ENCODE peak calls at places on chromosomes 7 and 10, in eight cellular contexts. J is brain microvascular endothelial cell, C is upper lobe of right lung, G is PC-9, O is transverse colon, V is stomach, L is body of pancreas, I is pancreas. P is an unnamed sample.
A peak's percentile ranks its signal among the peaks of the same experiment; 100 is the strongest.

GRCh38 chr7:135923700-135924261 is 53.4 kb downstream of the MTPN start:
- DNase-seq in C (no peak), O (no peak), V (no peak), J (peak; percentile 99), G (peak; percentile 83), I (no peak), L (no peak), P (no peak)

GRCh38 chr7:55452967-55453366 is 87.8 kb downstream of the LANCL2 start:
- DNase-seq in I (no peak), J (no peak), G (no peak), O (no peak), L (no peak), V (no peak), C (no peak), P (no peak)

GRCh38 chr10:88456730-88457129 is 126.4 kb downstream of the RNLS start:
- DNase-seq in G (no peak), C (no peak), J (no peak), I (no peak), L (no peak), V (no peak), O (no peak), P (no peak)

GRCh38 chr7:78095549-78095948 is 297.0 kb downstream of the PHTF2 start:
- DNase-seq in L (no peak), V (no peak), I (no peak), G (no peak), J (peak; percentile 82), C (no peak), O (no peak), P (no peak)

GRCh38 chr10:24360286-24361127 is 151.6 kb downstream of the KIAA1217 start:
- DNase-seq in C (no peak), V (peak; percentile 80), J (peak; percentile 75), G (peak; percentile 40), L (peak; percentile 90), O (peak; percentile 73), I (peak; percentile 47), P (peak; percentile 65)

GRCh38 chr10:6694447-6695155 is 114.5 kb upstream of the PRKCQ start:
- DNase-seq in I (no peak), J (no peak), O (no peak), G (no peak), L (no peak), C (no peak), V (no peak), P (no peak)

GRCh38 chr7:31814187-31814586 is 127.2 kb downstream of the PPP1R17 start:
- DNase-seq in V (no peak), G (no peak), J (peak; percentile 22), I (no peak), C (no peak), O (no peak), L (peak; percentile 22), P (no peak)

GRCh38 chr10:107340345-107340744 is 175.8 kb upstream of the SORCS1 start:
- DNase-seq in J (no peak), I (no peak), V (no peak), G (no peak), C (no peak), L (no peak), O (no peak), P (no peak)

GRCh38 chr7:5711419-5711818 is 70.0 kb downstream of the RNF216 start:
- DNase-seq in C (no peak), I (no peak), V (no peak), L (no peak), J (no peak), O (no peak), G (no peak), P (no peak)

GRCh38 chr10:119871881-119872609 is 598 bp downstream of the MCMBP start:
- DNase-seq in V (peak; percentile 65), G (peak; percentile 53), L (peak; percentile 85), O (peak; percentile 70), J (peak; percentile 20), I (peak; percentile 72), C (peak; percentile 88), P (peak; percentile 84)

GRCh38 chr10:32189400-32190084 is 133.3 kb upstream of the KIF5B start:
- DNase-seq in O (no peak), J (no peak), C (no peak), V (no peak), L (peak; percentile 39), I (peak; percentile 53), G (peak; percentile 43), P (no peak)

GRCh38 chr7:92751902-92752901 is 84.2 kb downstream of the CDK6 start:
- DNase-seq in G (peak; percentile 85), I (no peak), V (no peak), C (no peak), O (no peak), J (peak; percentile 76), L (no peak), P (no peak)

GRCh38 chr7:47803029-47803428 is 145.2 kb downstream of the PKD1L1 start:
- DNase-seq in C (no peak), G (no peak), J (no peak), I (no peak), L (no peak), O (no peak), V (no peak), P (no peak)

GRCh38 chr10:95767884-95768556 is 12.1 kb downstream of the ENTPD1 start:
- DNase-seq in L (no peak), G (no peak), I (no peak), C (no peak), V (no peak), O (no peak), J (peak; percentile 59), P (no peak)

GRCh38 chr7:90773269-90773668 is 177.1 kb downstream of the CDK14 start:
- DNase-seq in J (no peak), L (peak; percentile 9), I (no peak), C (no peak), O (no peak), G (no peak), V (no peak), P (no peak)

GRCh38 chr7:27185013-27185707 is at the start of gene HOXA11:
- DNase-seq in C (peak; percentile 59), L (no peak), I (no peak), J (no peak), G (no peak), V (peak; percentile 22), O (peak; percentile 83), P (no peak)

GRCh38 chr7:30596721-30597120 is 2.0 kb downstream of the GARS1 start:
- DNase-seq in V (no peak), G (no peak), C (no peak), L (no peak), J (no peak), I (no peak), O (no peak), P (no peak)

GRCh38 chr10:8962249-8962648 is 907.8 kb downstream of the GATA3 start:
- DNase-seq in V (no peak), I (no peak), L (no peak), G (peak; percentile 58), J (no peak), O (no peak), C (no peak), P (no peak)

GRCh38 chr7:2724453-2725177 is 36.6 kb downstream of the AMZ1 start:
- DNase-seq in G (no peak), L (peak; percentile 2), I (no peak), C (peak; percentile 48), V (peak; percentile 14), J (no peak), O (no peak), P (no peak)

GRCh38 chr10:77603529-77603927 is 34.1 kb downstream of the KCNMA1 start:
- DNase-seq in V (peak; percentile 37), L (no peak), C (no peak), I (peak; percentile 19), J (no peak), O (peak; percentile 68), G (no peak), P (peak; percentile 56)

GRCh38 chr7:100694196-100694745 is at the start of gene GIGYF1:
- DNase-seq in C (peak; percentile 91), I (peak; percentile 75), J (no peak), L (peak; percentile 83), O (peak; percentile 77), V (peak; percentile 80), G (no peak), P (peak; percentile 88)

GRCh38 chr10:22599048-22599561 is 115.3 kb downstream of the PIP4K2A start:
- DNase-seq in O (no peak), G (peak; percentile 75), L (no peak), C (no peak), J (peak; percentile 34), I (no peak), V (no peak), P (no peak)
- H3K27ac ChIP-seq in O (no peak overlapping the region), G (peak overlapping the region; percentile 71), L (no peak overlapping the region), C (no peak overlapping the region), J (peak overlapping the region; percentile 10), I (no peak overlapping the region), V (no peak overlapping the region), P (no peak overlapping the region)

GRCh38 chr10:62816179-62817119 is at the start of gene EGR2:
- DNase-seq in L (peak; percentile 95), G (peak; percentile 90), J (peak; percentile 95), O (peak; percentile 94), I (peak; percentile 87), C (peak; percentile 97), V (peak; percentile 94), P (peak; percentile 97)
- TF ChIP-seq CTCF in L (no peak), G (no peak), J (no peak), O (no peak), I (no peak), C (no peak), V (peak; percentile 16), P (no peak)

DNA sequence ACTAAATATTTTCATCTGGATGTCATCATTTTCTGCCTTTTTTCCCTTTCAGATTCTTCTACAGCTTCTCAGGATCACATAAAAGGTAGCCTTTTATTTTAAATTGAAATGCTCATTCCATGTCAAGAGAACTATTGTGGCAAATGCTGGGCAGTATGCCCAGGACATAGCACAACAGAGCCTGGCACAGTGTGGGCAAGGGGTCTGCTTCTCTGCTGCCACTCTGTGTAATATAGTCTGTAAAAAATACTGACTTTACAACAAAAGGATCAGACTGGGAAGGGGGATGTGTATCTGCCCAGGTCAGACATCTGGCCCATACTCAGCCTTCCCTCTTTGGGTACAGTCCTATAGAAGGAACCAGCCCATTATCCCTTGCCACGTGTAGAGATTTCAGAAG is 62.7 kb downstream of the CUZD1 start:
- DNase-seq in C (no peak), L (no peak), I (no peak), G (no peak), J (no peak), O (no peak), V (no peak), P (no peak)
- H3K27ac ChIP-seq in C (no peak overlapping the region), L (no peak overlapping the region), I (no peak overlapping the region), G (no peak overlapping the region), J (no peak overlapping the region), O (no peak overlapping the region), V (no peak overlapping the region), P (no peak overlapping the region)

GRCh38 chr10:15169555-15170407 is 1.3 kb upstream of the NMT2 start:
- DNase-seq in V (no peak), L (peak; percentile 12), O (no peak), G (no peak), I (no peak), J (no peak), C (no peak), P (no peak)

GRCh38 chr10:15167411-15168295 is 840 bp downstream of the NMT2 start:
- DNase-seq in L (peak; percentile 61), I (peak; percentile 38), V (peak; percentile 42), J (peak; percentile 25), O (peak; percentile 56), G (no peak), C (peak; percentile 79), P (peak; percentile 63)

GRCh38 chr10:15168781-15169554 is 475 bp upstream of the NMT2 start:
- DNase-seq in L (peak; percentile 96), G (peak; percentile 51), O (peak; percentile 98), C (peak; percentile 98), V (peak; percentile 97), I (peak; percentile 92), J (peak; percentile 93), P (peak; percentile 96)

GRCh38 chr10:15166325-15166724 is 2.2 kb downstream of the NMT2 start:
- DNase-seq in J (no peak), I (no peak), O (no peak), G (no peak), C (no peak), V (no peak), L (no peak), P (no peak)

GRCh38 chr10:15168296-15168780 is at the start of gene NMT2:
- DNase-seq in G (peak; percentile 62), C (peak; percentile 94), V (no peak), O (no peak), I (peak; percentile 84), J (no peak), L (no peak), P (peak; percentile 91)
- TF ChIP-seq CTCF in G (peak; percentile 5), C (peak; percentile 41), V (no peak), O (peak; percentile 27), I (no peak), J (peak; percentile 47), L (peak; percentile 63), P (peak; percentile 37)

P was measured in lower lobe of right lung.